ENCODE peak calls at places on chromosomes 12 and 14, in five cellular contexts. One of them, this sample, is unnamed.

GRCh38 chr12:100391856-100392255 is 35.0 kb downstream of the SLC17A8 start:
- DNase-seq in lung microvascular endothelial cell: peak; percentile 25
- DNase-seq in GF-D8: no peak
- DNase-seq in HCEC 1CT: peak; percentile 30
- DNase-seq in posterior cingulate gyrus: no peak
- DNase-seq in this sample: no peak

GRCh38 chr14:101225116-101225728 is 321.7 kb upstream of the RTL1 start:
- DNase-seq in posterior cingulate gyrus: no peak
- DNase-seq in HCEC 1CT: no peak
- DNase-seq in GF-D8: no peak
- DNase-seq in lung microvascular endothelial cell: no peak
- DNase-seq in this sample: no peak

GRCh38 chr14:49999826-50000214 is 106.9 kb downstream of the ARF6 start:
- DNase-seq in posterior cingulate gyrus: no peak
- DNase-seq in GF-D8: no peak
- DNase-seq in HCEC 1CT: no peak
- DNase-seq in lung microvascular endothelial cell: no peak
- DNase-seq in this sample: no peak

GRCh38 chr14:80313806-80314205 is 102.5 kb upstream of the DIO2 start:
- DNase-seq in HCEC 1CT: no peak
- DNase-seq in lung microvascular endothelial cell: no peak
- DNase-seq in GF-D8: no peak
- DNase-seq in posterior cingulate gyrus: no peak
- DNase-seq in this sample: no peak

GRCh38 chr14:68306934-68307758 is 485.7 kb downstream of the ZFP36L1 start:
- DNase-seq in posterior cingulate gyrus: no peak
- DNase-seq in lung microvascular endothelial cell: no peak
- DNase-seq in HCEC 1CT: no peak
- DNase-seq in GF-D8: no peak
- DNase-seq in this sample: peak; percentile 19

GRCh38 chr14:74984241-74985027 is 18.3 kb upstream of the EIF2B2 start:
- DNase-seq in lung microvascular endothelial cell: no peak
- DNase-seq in GF-D8: no peak
- DNase-seq in HCEC 1CT: no peak
- DNase-seq in posterior cingulate gyrus: no peak
- DNase-seq in this sample: no peak

GRCh38 chr12:106760184-106760531 is 14.3 kb upstream of the RIC8B start:
- DNase-seq in HCEC 1CT: no peak
- DNase-seq in lung microvascular endothelial cell: no peak
- DNase-seq in posterior cingulate gyrus: peak; percentile 32
- DNase-seq in GF-D8: no peak
- DNase-seq in this sample: no peak

GRCh38 chr12:114759635-114760034 is 75.7 kb upstream of the TBX3 start:
- DNase-seq in HCEC 1CT: no peak
- DNase-seq in GF-D8: no peak
- DNase-seq in lung microvascular endothelial cell: no peak
- DNase-seq in posterior cingulate gyrus: no peak
- DNase-seq in this sample: no peak

GRCh38 chr12:132561784-132562156 is 48.6 kb downstream of the LRCOL1 start:
- DNase-seq in posterior cingulate gyrus: peak; percentile 29
- DNase-seq in HCEC 1CT: no peak
- DNase-seq in GF-D8: peak; percentile 0
- DNase-seq in lung microvascular endothelial cell: peak; percentile 20
- DNase-seq in this sample: peak; percentile 52

GRCh38 chr12:114681149-114681849 is 2.7 kb downstream of the TBX3 start:
- DNase-seq in lung microvascular endothelial cell: no peak
- DNase-seq in HCEC 1CT: no peak
- DNase-seq in posterior cingulate gyrus: no peak
- DNase-seq in GF-D8: no peak
- DNase-seq in this sample: peak; percentile 41

GRCh38 chr14:71380271-71380670 is 473.0 kb downstream of the PCNX1 start:
- DNase-seq in lung microvascular endothelial cell: no peak
- DNase-seq in posterior cingulate gyrus: no peak
- DNase-seq in HCEC 1CT: peak; percentile 67
- DNase-seq in GF-D8: no peak
- DNase-seq in this sample: no peak

GRCh38 chr12:52667509-52667908 is 12.7 kb downstream of the KRT1 start:
- DNase-seq in HCEC 1CT: no peak
- DNase-seq in GF-D8: no peak
- DNase-seq in lung microvascular endothelial cell: no peak
- DNase-seq in posterior cingulate gyrus: no peak
- DNase-seq in this sample: no peak

GRCh38 chr12:64086946-64087345 is 135.2 kb downstream of the KICS2 start:
- DNase-seq in lung microvascular endothelial cell: no peak
- DNase-seq in HCEC 1CT: no peak
- DNase-seq in GF-D8: no peak
- DNase-seq in posterior cingulate gyrus: no peak
- DNase-seq in this sample: no peak

GRCh38 chr12:57452181-57452936 is 2.7 kb upstream of the INHBE start:
- DNase-seq in GF-D8: no peak
- DNase-seq in posterior cingulate gyrus: peak; percentile 36
- DNase-seq in HCEC 1CT: peak; percentile 87
- DNase-seq in lung microvascular endothelial cell: no peak
- DNase-seq in this sample: peak; percentile 76

GRCh38 chr14:36915089-36915488 is 253.4 kb downstream of the PAX9 start:
- DNase-seq in lung microvascular endothelial cell: no peak
- DNase-seq in HCEC 1CT: no peak
- DNase-seq in GF-D8: no peak
- DNase-seq in posterior cingulate gyrus: no peak
- DNase-seq in this sample: no peak

GRCh38 chr12:112852127-112852526 is 54.6 kb upstream of the OAS1 start:
- DNase-seq in lung microvascular endothelial cell: no peak
- DNase-seq in HCEC 1CT: no peak
- DNase-seq in posterior cingulate gyrus: no peak
- DNase-seq in GF-D8: no peak
- DNase-seq in this sample: no peak

GRCh38 chr12:92426346-92426745 is 276.4 kb upstream of the PLEKHG7 start:
- DNase-seq in lung microvascular endothelial cell: no peak
- DNase-seq in posterior cingulate gyrus: no peak
- DNase-seq in HCEC 1CT: no peak
- DNase-seq in GF-D8: no peak
- DNase-seq in this sample: no peak

GRCh38 chr12:52813885-52814709 is at the start of gene KRT4:
- DNase-seq in GF-D8: no peak
- DNase-seq in posterior cingulate gyrus: no peak
- DNase-seq in HCEC 1CT: no peak
- DNase-seq in lung microvascular endothelial cell: no peak
- DNase-seq in this sample: no peak

GRCh38 chr14:106631886-106632285 is 1105.5 kb downstream of the TMEM121 start:
- DNase-seq in posterior cingulate gyrus: no peak
- DNase-seq in GF-D8: no peak
- DNase-seq in HCEC 1CT: no peak
- DNase-seq in lung microvascular endothelial cell: no peak
- DNase-seq in this sample: no peak

GRCh38 chr12:121926874-121927706 is 8.7 kb downstream of the CFAP251 start:
- DNase-seq in HCEC 1CT: no peak
- DNase-seq in posterior cingulate gyrus: no peak
- DNase-seq in GF-D8: peak; percentile 23
- DNase-seq in lung microvascular endothelial cell: no peak
- DNase-seq in this sample: no peak

GRCh38 chr12:63078911-63079310 is 72.1 kb downstream of the AVPR1A start:
- DNase-seq in lung microvascular endothelial cell: no peak
- DNase-seq in posterior cingulate gyrus: no peak
- DNase-seq in HCEC 1CT: no peak
- DNase-seq in GF-D8: no peak
- DNase-seq in this sample: no peak

GRCh38 chr12:82966160-82966559 is 279.5 kb downstream of the TMTC2 start:
- DNase-seq in GF-D8: peak; percentile 96
- DNase-seq in HCEC 1CT: no peak
- DNase-seq in lung microvascular endothelial cell: peak; percentile 14
- DNase-seq in posterior cingulate gyrus: no peak
- DNase-seq in this sample: no peak

GRCh38 chr14:90632868-90633267 is 183.4 kb downstream of the TTC7B start:
- DNase-seq in lung microvascular endothelial cell: no peak
- DNase-seq in posterior cingulate gyrus: no peak
- DNase-seq in HCEC 1CT: peak; percentile 27
- DNase-seq in GF-D8: no peak
- DNase-seq in this sample: no peak

GRCh38 chr14:32938719-32939253 is at the start of gene NPAS3:
- DNase-seq in posterior cingulate gyrus: no peak
- DNase-seq in lung microvascular endothelial cell: peak; percentile 14
- DNase-seq in HCEC 1CT: no peak
- DNase-seq in GF-D8: no peak
- DNase-seq in this sample: no peak

GRCh38 chr14:71320734-71321555 is 413.7 kb downstream of the PCNX1 start:
- DNase-seq in HCEC 1CT: peak; percentile 73
- DNase-seq in posterior cingulate gyrus: peak; percentile 57
- DNase-seq in lung microvascular endothelial cell: peak; percentile 73
- DNase-seq in GF-D8: no peak
- DNase-seq in this sample: peak; percentile 65

GRCh38 chr12:66129934-66130266 is 650 bp downstream of the LLPH start:
- DNase-seq in GF-D8: no peak
- DNase-seq in posterior cingulate gyrus: no peak
- DNase-seq in HCEC 1CT: no peak
- DNase-seq in lung microvascular endothelial cell: no peak
- DNase-seq in this sample: no peak

GRCh38 chr12:109890620-109891019 is 9.5 kb upstream of the TCHP start:
- DNase-seq in GF-D8: no peak
- DNase-seq in posterior cingulate gyrus: no peak
- DNase-seq in HCEC 1CT: no peak
- DNase-seq in lung microvascular endothelial cell: no peak
- DNase-seq in this sample: no peak

GRCh38 chr14:101313268-101313667 is 248.0 kb upstream of the DIO3 start:
- DNase-seq in HCEC 1CT: no peak
- DNase-seq in posterior cingulate gyrus: no peak
- DNase-seq in GF-D8: no peak
- DNase-seq in lung microvascular endothelial cell: no peak
- DNase-seq in this sample: no peak

GRCh38 chr14:29458547-29458946 is 469.1 kb downstream of the PRKD1 start:
- DNase-seq in lung microvascular endothelial cell: no peak
- DNase-seq in HCEC 1CT: no peak
- DNase-seq in posterior cingulate gyrus: no peak
- DNase-seq in GF-D8: no peak
- DNase-seq in this sample: peak; percentile 30

GRCh38 chr12:6540181-6540877 is 6.0 kb downstream of the GAPDH start:
- DNase-seq in HCEC 1CT: peak; percentile 97
- DNase-seq in GF-D8: no peak
- DNase-seq in posterior cingulate gyrus: no peak
- DNase-seq in lung microvascular endothelial cell: no peak
- DNase-seq in this sample: peak; percentile 97

GRCh38 chr14:55706893-55707292 is 126.9 kb downstream of the KTN1 start:
- DNase-seq in lung microvascular endothelial cell: no peak
- DNase-seq in HCEC 1CT: no peak
- DNase-seq in posterior cingulate gyrus: no peak
- DNase-seq in GF-D8: no peak
- DNase-seq in this sample: peak; percentile 37

GRCh38 chr12:105507311-105508035 is 177.0 kb downstream of the C12orf75 start:
- DNase-seq in HCEC 1CT: no peak
- DNase-seq in GF-D8: no peak
- DNase-seq in posterior cingulate gyrus: no peak
- DNase-seq in lung microvascular endothelial cell: peak; percentile 79
- DNase-seq in this sample: no peak

GRCh38 chr14:105866841-105867321 is 340.5 kb downstream of the TMEM121 start:
- DNase-seq in HCEC 1CT: no peak
- DNase-seq in posterior cingulate gyrus: no peak
- DNase-seq in lung microvascular endothelial cell: no peak
- DNase-seq in GF-D8: no peak
- DNase-seq in this sample: no peak

GRCh38 chr14:104135121-104135903 is 3.1 kb upstream of the KIF26A start:
- DNase-seq in lung microvascular endothelial cell: peak; percentile 41
- DNase-seq in GF-D8: no peak
- DNase-seq in HCEC 1CT: no peak
- DNase-seq in posterior cingulate gyrus: no peak
- DNase-seq in this sample: peak; percentile 16

GRCh38 chr14:29339491-29339890 is 572.9 kb downstream of the FOXG1 start:
- DNase-seq in GF-D8: no peak
- DNase-seq in lung microvascular endothelial cell: no peak
- DNase-seq in HCEC 1CT: peak; percentile 23
- DNase-seq in posterior cingulate gyrus: no peak
- DNase-seq in this sample: peak; percentile 9

GRCh38 chr12:128801879-128802391 is 21.8 kb downstream of the SLC15A4 start:
- DNase-seq in posterior cingulate gyrus: no peak
- DNase-seq in HCEC 1CT: peak; percentile 53
- DNase-seq in lung microvascular endothelial cell: no peak
- DNase-seq in GF-D8: no peak
- DNase-seq in this sample: peak; percentile 30

GRCh38 chr14:71228711-71229110 is 321.5 kb downstream of the PCNX1 start:
- DNase-seq in posterior cingulate gyrus: no peak
- DNase-seq in GF-D8: no peak
- DNase-seq in HCEC 1CT: no peak
- DNase-seq in lung microvascular endothelial cell: no peak
- DNase-seq in this sample: peak; percentile 22

This sample was measured in foreskin fibroblast.